ENCODE peak calls at places on chromosomes 2 and 18, in eight cellular contexts. C, K, T, P, B, F, L and G are unnamed samples.

GRCh38 chr2:45946023-45946422 is 294.5 kb downstream of the PRKCE start:
- DNase-seq in C (no peak), K (peak; percentile 72), T (no peak), P (no peak), B (no peak), F (no peak), L (no peak), G (peak; percentile 84)

GRCh38 chr18:54257015-54257414 is 12.3 kb upstream of the POLI start:
- DNase-seq in C (no peak), K (peak; percentile 22), T (no peak), P (no peak), B (no peak), F (no peak), L (no peak), G (no peak)

GRCh38 chr2:224838335-224838734 is 122.2 kb upstream of the CCDC195 start:
- DNase-seq in C (no peak), K (peak; percentile 33), T (no peak), P (no peak), B (no peak), F (no peak), L (no peak), G (no peak)

GRCh38 chr18:76412818-76413565 is 82.0 kb downstream of the ZNF516 start:
- DNase-seq in C (no peak), K (peak; percentile 67), T (no peak), P (no peak), B (no peak), F (no peak), L (no peak), G (no peak)

GRCh38 chr2:171923206-171923605 is 945 bp downstream of the HAT1 start:
- DNase-seq in C (peak; percentile 7), K (peak; percentile 22), T (no peak), P (no peak), B (no peak), F (no peak), L (no peak), G (peak; percentile 57)

GRCh38 chr2:127170021-127170420 is 50.1 kb downstream of the CYP27C1 start:
- DNase-seq in C (no peak), K (no peak), T (no peak), P (no peak), B (no peak), F (no peak), L (no peak), G (no peak)

GRCh38 chr2:127407091-127407490 is 11.1 kb upstream of the PROC start:
- DNase-seq in C (no peak), K (no peak), T (no peak), P (no peak), B (no peak), F (no peak), L (no peak), G (no peak)

GRCh38 chr2:178193823-178194599 is at the start of gene OSBPL6:
- DNase-seq in C (peak; percentile 91), K (peak; percentile 97), T (peak; percentile 72), P (peak; percentile 23), B (peak; percentile 86), F (peak; percentile 52), L (peak; percentile 63), G (peak; percentile 91)

GRCh38 chr2:233184669-233185068 is 66.8 kb upstream of the ATG16L1 start:
- DNase-seq in C (no peak), K (no peak), T (no peak), P (no peak), B (no peak), F (no peak), L (no peak), G (no peak)

GRCh38 chr2:134002391-134002790 is 251.5 kb upstream of the MGAT5 start:
- DNase-seq in C (no peak), K (no peak), T (no peak), P (no peak), B (no peak), F (no peak), L (no peak), G (no peak)

GRCh38 chr2:191352536-191352935 is 107.3 kb downstream of the MYO1B start:
- DNase-seq in C (no peak), K (peak; percentile 59), T (no peak), P (no peak), B (no peak), F (no peak), L (no peak), G (peak; percentile 69)